ENCODE peak calls at places on chromosomes 3 and 15, in four cellular contexts. One of them, this sample, is unnamed.

GRCh38 chr3:52245322-52246263 is at the start of gene PPM1M:
- DNase-seq in cardiac muscle cell: peak; percentile 69
- DNase-seq in endothelial cell of umbilical vein: peak; percentile 51
- DNase-seq in transverse colon: peak; percentile 67
- DNase-seq in this sample: peak; percentile 81

GRCh38 chr15:50257924-50258323 is 7.6 kb downstream of the HDC start:
- DNase-seq in cardiac muscle cell: peak; percentile 36
- DNase-seq in endothelial cell of umbilical vein: no peak
- DNase-seq in transverse colon: no peak
- DNase-seq in this sample: no peak

GRCh38 chr15:82158811-82159210 is 103.7 kb downstream of the EFL1 start:
- DNase-seq in cardiac muscle cell: no peak
- DNase-seq in endothelial cell of umbilical vein: no peak
- DNase-seq in transverse colon: no peak
- DNase-seq in this sample: no peak

GRCh38 chr15:67063689-67064606 is 1.5 kb upstream of the SMAD3 start:
- DNase-seq in cardiac muscle cell: no peak
- DNase-seq in endothelial cell of umbilical vein: no peak
- DNase-seq in transverse colon: peak; percentile 61
- DNase-seq in this sample: no peak

GRCh38 chr3:97432914-97433313 is 331.6 kb upstream of the ARL6 start:
- DNase-seq in cardiac muscle cell: no peak
- DNase-seq in endothelial cell of umbilical vein: no peak
- DNase-seq in transverse colon: no peak
- DNase-seq in this sample: no peak

GRCh38 chr15:80207887-80208286 is 44.1 kb downstream of the CTXND1 start:
- DNase-seq in cardiac muscle cell: peak; percentile 70
- DNase-seq in endothelial cell of umbilical vein: no peak
- DNase-seq in transverse colon: no peak
- DNase-seq in this sample: no peak

GRCh38 chr15:92808611-92809063 is 91.5 kb upstream of the CHD2 start:
- DNase-seq in cardiac muscle cell: peak; percentile 74
- DNase-seq in endothelial cell of umbilical vein: no peak
- DNase-seq in transverse colon: no peak
- DNase-seq in this sample: no peak

GRCh38 chr3:125191256-125191655 is 21.3 kb downstream of the SLC12A8 start:
- DNase-seq in cardiac muscle cell: peak; percentile 40
- DNase-seq in endothelial cell of umbilical vein: no peak
- DNase-seq in transverse colon: no peak
- DNase-seq in this sample: no peak

GRCh38 chr3:157408499-157409149 is 28.0 kb upstream of the PTX3 start:
- DNase-seq in cardiac muscle cell: no peak
- DNase-seq in endothelial cell of umbilical vein: no peak
- DNase-seq in transverse colon: no peak
- DNase-seq in this sample: no peak

GRCh38 chr3:165753560-165753959 is 83.7 kb downstream of the BCHE start:
- DNase-seq in cardiac muscle cell: peak; percentile 3
- DNase-seq in endothelial cell of umbilical vein: peak; percentile 53
- DNase-seq in transverse colon: no peak
- DNase-seq in this sample: no peak

GRCh38 chr3:125443923-125444322 is 68.8 kb upstream of the ZNF148 start:
- DNase-seq in cardiac muscle cell: peak; percentile 73
- DNase-seq in endothelial cell of umbilical vein: no peak
- DNase-seq in transverse colon: no peak
- DNase-seq in this sample: no peak

GRCh38 chr3:116863842-116864626 is 154.5 kb downstream of the TUSC7 start:
- DNase-seq in cardiac muscle cell: peak; percentile 62
- DNase-seq in endothelial cell of umbilical vein: peak; percentile 79
- DNase-seq in transverse colon: no peak
- DNase-seq in this sample: no peak

GRCh38 chr15:38941399-38941953 is 376.9 kb upstream of the RASGRP1 start:
- DNase-seq in cardiac muscle cell: peak; percentile 11
- DNase-seq in endothelial cell of umbilical vein: peak; percentile 25
- DNase-seq in transverse colon: no peak
- DNase-seq in this sample: no peak

GRCh38 chr3:38017445-38018295 is 11.8 kb downstream of the PLCD1 start:
- DNase-seq in cardiac muscle cell: no peak
- DNase-seq in endothelial cell of umbilical vein: no peak
- DNase-seq in transverse colon: no peak
- DNase-seq in this sample: no peak

GRCh38 chr15:54307252-54307902 is 329.1 kb downstream of the UNC13C start:
- DNase-seq in cardiac muscle cell: no peak
- DNase-seq in endothelial cell of umbilical vein: no peak
- DNase-seq in transverse colon: no peak
- DNase-seq in this sample: no peak

GRCh38 chr3:155853214-155854146 is 747 bp downstream of the SLC33A1 start:
- DNase-seq in cardiac muscle cell: peak; percentile 41
- DNase-seq in endothelial cell of umbilical vein: no peak
- DNase-seq in transverse colon: peak; percentile 30
- DNase-seq in this sample: no peak

GRCh38 chr3:169410430-169410829 is 253.1 kb downstream of the MECOM start:
- DNase-seq in cardiac muscle cell: peak; percentile 66
- DNase-seq in endothelial cell of umbilical vein: peak; percentile 60
- DNase-seq in transverse colon: no peak
- DNase-seq in this sample: no peak

GRCh38 chr3:32303051-32303786 is 64.7 kb downstream of the CMTM8 start:
- DNase-seq in cardiac muscle cell: peak; percentile 70
- DNase-seq in endothelial cell of umbilical vein: no peak
- DNase-seq in transverse colon: no peak
- DNase-seq in this sample: peak; percentile 8

GRCh38 chr3:114622001-114622400 is 328.2 kb downstream of the TIGIT start:
- DNase-seq in cardiac muscle cell: no peak
- DNase-seq in endothelial cell of umbilical vein: no peak
- DNase-seq in transverse colon: no peak
- DNase-seq in this sample: no peak

GRCh38 chr3:193086688-193087087 is 154.3 kb upstream of the PLAAT1 start:
- DNase-seq in cardiac muscle cell: no peak
- DNase-seq in endothelial cell of umbilical vein: no peak
- DNase-seq in transverse colon: no peak
- DNase-seq in this sample: no peak

GRCh38 chr3:186315581-186316354 is 46.3 kb downstream of the DGKG start:
- DNase-seq in cardiac muscle cell: no peak
- DNase-seq in endothelial cell of umbilical vein: no peak
- DNase-seq in transverse colon: no peak
- DNase-seq in this sample: no peak

DNA sequence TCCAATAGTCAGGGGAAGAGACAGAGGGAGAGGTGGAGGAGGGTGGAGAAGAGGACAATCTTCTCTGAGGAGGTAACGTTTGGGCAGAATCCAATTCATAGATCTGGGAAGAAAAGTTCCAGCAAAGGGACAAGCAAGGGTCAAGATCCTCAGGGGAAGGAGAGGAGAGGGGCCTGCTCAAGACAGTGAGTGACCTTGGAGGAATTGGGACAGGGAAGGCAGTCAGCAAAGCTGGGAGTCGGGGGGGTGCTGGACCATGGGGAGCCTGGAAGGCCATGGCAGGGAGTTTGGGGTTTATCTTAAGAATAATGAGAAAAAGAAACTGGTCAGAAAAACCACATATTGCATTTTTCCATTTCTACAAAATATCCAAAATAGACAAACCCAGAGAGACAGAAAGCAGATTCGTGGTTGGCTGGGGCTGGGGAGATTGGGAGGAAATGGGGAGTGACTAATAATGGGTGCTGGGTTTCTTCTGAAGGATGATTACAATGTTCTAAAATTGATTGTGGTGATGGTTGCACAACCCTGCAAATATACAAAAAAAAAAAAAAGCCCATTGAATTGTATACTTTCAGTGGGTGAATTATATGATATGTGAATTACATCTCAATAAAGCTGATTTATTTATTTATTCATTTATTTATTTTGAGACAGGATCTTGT is 19.6 kb upstream of the SRP14 start:
- DNase-seq in cardiac muscle cell: peak; percentile 81
- DNase-seq in endothelial cell of umbilical vein: no peak
- DNase-seq in transverse colon: no peak
- DNase-seq in this sample: no peak
- H3K4me1 ChIP-seq in cardiac muscle cell: peaks cover 9% of the 10 kb centered on the region
- H3K4me1 ChIP-seq in endothelial cell of umbilical vein: peaks cover 3% of the 10 kb centered on the region
- H3K4me1 ChIP-seq in transverse colon: peaks cover 20% of the 10 kb centered on the region
- H3K4me1 ChIP-seq in this sample: peaks cover 28% of the 10 kb centered on the region

GRCh38 chr3:46988616-46989015 is 9.2 kb downstream of the NBEAL2 start:
- DNase-seq in cardiac muscle cell: no peak
- DNase-seq in endothelial cell of umbilical vein: no peak
- DNase-seq in transverse colon: no peak
- DNase-seq in this sample: no peak

GRCh38 chr3:46986055-46986730 is 6.7 kb downstream of the NBEAL2 start:
- DNase-seq in cardiac muscle cell: no peak
- DNase-seq in endothelial cell of umbilical vein: no peak
- DNase-seq in transverse colon: peak; percentile 39
- DNase-seq in this sample: no peak

GRCh38 chr3:46987485-46988401 is 8.3 kb downstream of the NBEAL2 start:
- DNase-seq in cardiac muscle cell: peak; percentile 44
- DNase-seq in endothelial cell of umbilical vein: peak; percentile 65
- DNase-seq in transverse colon: peak; percentile 87
- DNase-seq in this sample: peak; percentile 87

GRCh38 chr3:46985588-46985987 is 6.1 kb downstream of the NBEAL2 start:
- DNase-seq in cardiac muscle cell: no peak
- DNase-seq in endothelial cell of umbilical vein: no peak
- DNase-seq in transverse colon: no peak
- DNase-seq in this sample: peak; percentile 44

GRCh38 chr3:46986782-46987484 is 7.5 kb downstream of the NBEAL2 start:
- DNase-seq in cardiac muscle cell: no peak
- DNase-seq in endothelial cell of umbilical vein: no peak
- DNase-seq in transverse colon: no peak
- DNase-seq in this sample: no peak
- H3K4me3 ChIP-seq in cardiac muscle cell: no peak overlapping the region
- H3K4me3 ChIP-seq in endothelial cell of umbilical vein: no peak overlapping the region
- H3K4me3 ChIP-seq in transverse colon: no peak overlapping the region
- H3K4me3 ChIP-seq in this sample: peak overlapping the region; percentile 53

GRCh38 chr3:30656624-30657141 is 50.3 kb downstream of the TGFBR2 start:
- DNase-seq in cardiac muscle cell: no peak
- DNase-seq in endothelial cell of umbilical vein: no peak
- DNase-seq in transverse colon: no peak
- DNase-seq in this sample: no peak
- H3K4me1 ChIP-seq in cardiac muscle cell: peaks cover 31% of the 10 kb centered on the region
- H3K4me1 ChIP-seq in endothelial cell of umbilical vein: peaks cover 91% of the 10 kb centered on the region
- H3K4me1 ChIP-seq in transverse colon: peaks cover 48% of the 10 kb centered on the region
- H3K4me1 ChIP-seq in this sample: peaks cover 99% of the 10 kb centered on the region

DNA sequence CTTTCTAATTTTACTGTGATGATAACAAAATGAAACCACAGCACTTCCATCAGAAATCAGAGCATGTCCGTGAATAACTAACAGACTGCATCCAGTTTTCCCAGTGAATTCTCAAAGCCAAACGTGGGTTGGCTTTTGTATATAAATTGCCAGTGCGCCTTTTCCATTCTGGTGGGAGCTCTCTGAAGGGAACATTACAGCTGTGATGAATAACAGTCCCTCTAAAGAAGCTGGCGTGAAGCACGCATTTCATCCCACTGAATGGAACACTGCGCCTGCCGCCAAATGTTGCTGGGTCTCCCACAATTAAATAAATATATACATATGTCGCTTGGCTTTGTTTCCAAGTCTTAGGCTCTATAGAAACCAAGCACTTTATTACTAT is 113.0 kb upstream of the PFN2 start:
- DNase-seq in cardiac muscle cell: peak; percentile 60
- DNase-seq in endothelial cell of umbilical vein: no peak
- DNase-seq in transverse colon: peak; percentile 14
- DNase-seq in this sample: no peak
- H3K4me3 ChIP-seq in cardiac muscle cell: no peak overlapping the region
- H3K4me3 ChIP-seq in endothelial cell of umbilical vein: no peak overlapping the region
- H3K4me3 ChIP-seq in transverse colon: no peak overlapping the region
- H3K4me3 ChIP-seq in this sample: no peak overlapping the region

GRCh38 chr3:188348445-188349244 is 194.7 kb downstream of the LPP start:
- DNase-seq in cardiac muscle cell: peak; percentile 99
- DNase-seq in endothelial cell of umbilical vein: peak; percentile 88
- DNase-seq in transverse colon: peak; percentile 21
- DNase-seq in this sample: no peak
- H3K4me1 ChIP-seq in cardiac muscle cell: peaks cover 26% of the 10 kb centered on the region
- H3K4me1 ChIP-seq in endothelial cell of umbilical vein: peaks cover 28% of the 10 kb centered on the region
- H3K4me1 ChIP-seq in transverse colon: peaks cover 24% of the 10 kb centered on the region
- H3K4me1 ChIP-seq in this sample: no peaks in the 10 kb centered on the region

GRCh38 chr15:73928971-73929627 is 2.8 kb downstream of the LOXL1 start:
- DNase-seq in cardiac muscle cell: no peak
- DNase-seq in endothelial cell of umbilical vein: no peak
- DNase-seq in transverse colon: no peak
- DNase-seq in this sample: no peak
- H3K4me3 ChIP-seq in cardiac muscle cell: no peak overlapping the region
- H3K4me3 ChIP-seq in endothelial cell of umbilical vein: no peak overlapping the region
- H3K4me3 ChIP-seq in transverse colon: no peak overlapping the region
- H3K4me3 ChIP-seq in this sample: no peak overlapping the region

GRCh38 chr3:105788548-105789036 is 80.2 kb downstream of the CBLB start:
- DNase-seq in cardiac muscle cell: no peak
- DNase-seq in endothelial cell of umbilical vein: no peak
- DNase-seq in transverse colon: no peak
- DNase-seq in this sample: no peak

GRCh38 chr3:105786241-105786640 is 82.6 kb downstream of the CBLB start:
- DNase-seq in cardiac muscle cell: no peak
- DNase-seq in endothelial cell of umbilical vein: no peak
- DNase-seq in transverse colon: no peak
- DNase-seq in this sample: no peak

GRCh38 chr3:105783631-105784030 is 85.2 kb downstream of the CBLB start:
- DNase-seq in cardiac muscle cell: no peak
- DNase-seq in endothelial cell of umbilical vein: no peak
- DNase-seq in transverse colon: no peak
- DNase-seq in this sample: no peak

GRCh38 chr3:105786988-105787387 is 81.8 kb downstream of the CBLB start:
- DNase-seq in cardiac muscle cell: no peak
- DNase-seq in endothelial cell of umbilical vein: no peak
- DNase-seq in transverse colon: no peak
- DNase-seq in this sample: no peak

DNA sequence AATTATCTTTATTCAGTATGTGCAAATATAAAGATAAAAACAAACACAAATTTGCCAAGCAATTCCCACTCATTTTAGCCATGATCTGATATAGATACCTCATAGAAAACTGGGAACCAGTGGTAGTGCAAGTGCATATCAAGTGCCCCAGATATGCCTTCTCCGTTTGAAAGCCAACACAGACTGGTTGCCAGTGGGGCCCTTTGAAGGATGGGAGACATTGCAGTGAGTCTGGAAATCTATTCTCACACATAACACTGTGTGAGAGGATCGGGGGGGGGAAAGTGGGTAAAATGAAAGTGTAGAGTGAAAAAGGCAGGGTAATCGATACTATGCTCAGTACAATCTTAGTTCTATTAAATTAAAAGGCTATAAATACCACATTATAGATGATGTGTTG is 83.0 kb downstream of the CBLB start:
- DNase-seq in cardiac muscle cell: no peak
- DNase-seq in endothelial cell of umbilical vein: no peak
- DNase-seq in transverse colon: no peak
- DNase-seq in this sample: no peak
- H3K4me1 ChIP-seq in cardiac muscle cell: peaks cover 6% of the 10 kb centered on the region
- H3K4me1 ChIP-seq in endothelial cell of umbilical vein: no peaks in the 10 kb centered on the region
- H3K4me1 ChIP-seq in transverse colon: peaks cover under 1% of the 10 kb centered on the region
- H3K4me1 ChIP-seq in this sample: peaks cover 37% of the 10 kb centered on the region

GRCh38 chr15:74174216-74174965 is 881 bp downstream of the ISLR start:
- DNase-seq in cardiac muscle cell: peak; percentile 57
- DNase-seq in endothelial cell of umbilical vein: no peak
- DNase-seq in transverse colon: no peak
- DNase-seq in this sample: no peak
- H3K4me3 ChIP-seq in cardiac muscle cell: no peak overlapping the region
- H3K4me3 ChIP-seq in endothelial cell of umbilical vein: no peak overlapping the region
- H3K4me3 ChIP-seq in transverse colon: peak overlapping the region; percentile 17
- H3K4me3 ChIP-seq in this sample: no peak overlapping the region

This sample was measured in CD8-positive, alpha-beta memory T cell.